ENCODE peak calls at places on chromosomes 11 and 22, in ten cellular contexts. One of them, this sample, is unnamed.

GRCh38 chr11:83174008-83174407 is 17.1 kb downstream of the PCF11 start:
- DNase-seq in ovary: no peak
- DNase-seq in GM12864: no peak
- DNase-seq in kidney: no peak
- DNase-seq in kidney epithelial cell: no peak
- DNase-seq in body of pancreas: no peak
- DNase-seq in fibroblast of lung: no peak
- DNase-seq in neural progenitor cell: no peak
- DNase-seq in HFF-Myc: no peak
- DNase-seq in GM12878: no peak
- DNase-seq in this sample: no peak

GRCh38 chr11:105489431-105489830 is 120.4 kb upstream of the GRIA4 start:
- DNase-seq in HFF-Myc: no peak
- DNase-seq in body of pancreas: no peak
- DNase-seq in GM12864: no peak
- DNase-seq in kidney epithelial cell: no peak
- DNase-seq in fibroblast of lung: peak
- DNase-seq in neural progenitor cell: peak
- DNase-seq in GM12878: no peak
- DNase-seq in kidney: no peak
- DNase-seq in ovary: no peak
- DNase-seq in this sample: no peak

GRCh38 chr22:48899523-48900326 is 927.9 kb downstream of the BRD1 start:
- DNase-seq in GM12864: no peak
- DNase-seq in GM12878: no peak
- DNase-seq in body of pancreas: no peak
- DNase-seq in kidney epithelial cell: no peak
- DNase-seq in neural progenitor cell: no peak
- DNase-seq in ovary: no peak
- DNase-seq in fibroblast of lung: no peak
- DNase-seq in kidney: no peak
- DNase-seq in HFF-Myc: no peak
- DNase-seq in this sample: no peak

GRCh38 chr11:90558328-90558865 is 335.5 kb upstream of the CHORDC1 start:
- DNase-seq in kidney: peak
- DNase-seq in body of pancreas: no peak
- DNase-seq in HFF-Myc: no peak
- DNase-seq in kidney epithelial cell: no peak
- DNase-seq in fibroblast of lung: no peak
- DNase-seq in GM12878: no peak
- DNase-seq in GM12864: no peak
- DNase-seq in neural progenitor cell: no peak
- DNase-seq in ovary: no peak
- DNase-seq in this sample: no peak

GRCh38 chr11:79304599-79305212 is 136.1 kb downstream of the TENM4 start:
- DNase-seq in GM12878: no peak
- DNase-seq in ovary: no peak
- DNase-seq in body of pancreas: no peak
- DNase-seq in fibroblast of lung: peak
- DNase-seq in HFF-Myc: no peak
- DNase-seq in kidney epithelial cell: no peak
- DNase-seq in neural progenitor cell: no peak
- DNase-seq in kidney: no peak
- DNase-seq in GM12864: peak
- DNase-seq in this sample: no peak

GRCh38 chr11:10322830-10323792 is 18.2 kb downstream of the ADM start:
- DNase-seq in kidney: no peak
- DNase-seq in GM12864: no peak
- DNase-seq in HFF-Myc: no peak
- DNase-seq in GM12878: no peak
- DNase-seq in neural progenitor cell: peak
- DNase-seq in kidney epithelial cell: no peak
- DNase-seq in fibroblast of lung: peak
- DNase-seq in ovary: peak
- DNase-seq in body of pancreas: peak
- DNase-seq in this sample: peak

GRCh38 chr11:64444838-64445441 is 86.0 kb downstream of the RPS6KA4 start:
- DNase-seq in HFF-Myc: peak
- DNase-seq in kidney: no peak
- DNase-seq in neural progenitor cell: no peak
- DNase-seq in body of pancreas: peak
- DNase-seq in ovary: no peak
- DNase-seq in GM12864: no peak
- DNase-seq in kidney epithelial cell: no peak
- DNase-seq in fibroblast of lung: peak
- DNase-seq in GM12878: no peak
- DNase-seq in this sample: no peak

GRCh38 chr11:119791701-119792151 is 62.7 kb upstream of the NECTIN1 start:
- DNase-seq in ovary: no peak
- DNase-seq in kidney: peak
- DNase-seq in HFF-Myc: no peak
- DNase-seq in fibroblast of lung: no peak
- DNase-seq in body of pancreas: peak
- DNase-seq in neural progenitor cell: peak
- DNase-seq in kidney epithelial cell: no peak
- DNase-seq in GM12878: no peak
- DNase-seq in GM12864: no peak
- DNase-seq in this sample: no peak

GRCh38 chr11:97460091-97460490 is 1070.3 kb downstream of the JRKL start:
- DNase-seq in kidney: no peak
- DNase-seq in kidney epithelial cell: no peak
- DNase-seq in HFF-Myc: no peak
- DNase-seq in GM12878: no peak
- DNase-seq in body of pancreas: no peak
- DNase-seq in GM12864: no peak
- DNase-seq in neural progenitor cell: no peak
- DNase-seq in ovary: no peak
- DNase-seq in fibroblast of lung: no peak
- DNase-seq in this sample: no peak

GRCh38 chr11:26778000-26778757 is 56.3 kb upstream of the SLC5A12 start:
- DNase-seq in kidney: no peak
- DNase-seq in fibroblast of lung: peak
- DNase-seq in neural progenitor cell: no peak
- DNase-seq in body of pancreas: no peak
- DNase-seq in HFF-Myc: peak
- DNase-seq in GM12878: no peak
- DNase-seq in kidney epithelial cell: peak
- DNase-seq in GM12864: no peak
- DNase-seq in ovary: no peak
- DNase-seq in this sample: no peak

GRCh38 chr22:20641919-20642579 is 131.9 kb upstream of the SERPIND1 start:
- DNase-seq in fibroblast of lung: no peak
- DNase-seq in GM12878: no peak
- DNase-seq in GM12864: no peak
- DNase-seq in kidney: no peak
- DNase-seq in body of pancreas: no peak
- DNase-seq in neural progenitor cell: no peak
- DNase-seq in kidney epithelial cell: no peak
- DNase-seq in ovary: no peak
- DNase-seq in HFF-Myc: no peak
- DNase-seq in this sample: no peak

GRCh38 chr11:124194696-124195418 is 11.7 kb downstream of the OR10D3 start:
- DNase-seq in GM12878: peak
- DNase-seq in body of pancreas: peak
- DNase-seq in kidney: no peak
- DNase-seq in neural progenitor cell: peak
- DNase-seq in HFF-Myc: peak
- DNase-seq in kidney epithelial cell: peak
- DNase-seq in GM12864: peak
- DNase-seq in ovary: no peak
- DNase-seq in fibroblast of lung: peak
- DNase-seq in this sample: peak

GRCh38 chr11:117316197-117316961 is at the start of gene BACE1:
- DNase-seq in ovary: peak
- DNase-seq in HFF-Myc: peak
- DNase-seq in neural progenitor cell: peak
- DNase-seq in GM12864: no peak
- DNase-seq in kidney: peak
- DNase-seq in kidney epithelial cell: peak
- DNase-seq in GM12878: no peak
- DNase-seq in body of pancreas: peak
- DNase-seq in fibroblast of lung: peak
- DNase-seq in this sample: peak

GRCh38 chr22:30855677-30856518 is 112.7 kb downstream of the MORC2 start:
- DNase-seq in body of pancreas: no peak
- DNase-seq in GM12864: no peak
- DNase-seq in fibroblast of lung: no peak
- DNase-seq in ovary: no peak
- DNase-seq in HFF-Myc: no peak
- DNase-seq in kidney epithelial cell: no peak
- DNase-seq in GM12878: no peak
- DNase-seq in kidney: no peak
- DNase-seq in neural progenitor cell: no peak
- DNase-seq in this sample: no peak

DNA sequence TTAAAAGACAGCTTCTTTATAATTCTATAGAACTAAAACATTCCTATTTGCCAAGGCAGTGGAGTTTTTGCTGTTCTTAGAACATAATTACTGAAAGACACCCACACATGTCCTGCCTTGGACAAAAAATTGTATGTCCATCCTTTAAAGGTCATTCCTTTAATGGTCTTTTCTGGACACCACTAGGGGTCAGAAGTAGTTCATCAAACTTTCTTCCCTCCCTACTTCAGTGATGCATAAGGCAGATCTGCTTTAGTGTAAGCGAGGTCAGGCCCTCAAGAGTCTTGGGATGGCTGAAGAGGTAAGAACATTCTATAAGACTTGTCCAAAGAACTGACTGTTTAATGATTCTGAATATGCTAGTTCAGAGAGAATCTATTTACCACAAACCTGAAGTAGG is 4.3 kb upstream of the OR51V1 start:
- DNase-seq in kidney: no peak
- DNase-seq in HFF-Myc: peak
- DNase-seq in body of pancreas: no peak
- DNase-seq in kidney epithelial cell: peak
- DNase-seq in ovary: no peak
- DNase-seq in fibroblast of lung: peak
- DNase-seq in GM12864: peak
- DNase-seq in GM12878: no peak
- DNase-seq in neural progenitor cell: peak
- DNase-seq in this sample: peak
- TF ChIP-seq CTCF in kidney: peak
- TF ChIP-seq CTCF in HFF-Myc: peak
- TF ChIP-seq CTCF in body of pancreas: no peak
- TF ChIP-seq CTCF in kidney epithelial cell: peak
- TF ChIP-seq CTCF in ovary: no peak
- TF ChIP-seq CTCF in fibroblast of lung: peak
- TF ChIP-seq CTCF in GM12864: peak
- TF ChIP-seq CTCF in GM12878: peak
- TF ChIP-seq CTCF in neural progenitor cell: peak
- TF ChIP-seq CTCF in this sample: peak

GRCh38 chr11:121453589-121454299 is 977 bp upstream of the SORL1-AS1 start:
- DNase-seq in body of pancreas: no peak
- DNase-seq in HFF-Myc: no peak
- DNase-seq in kidney epithelial cell: no peak
- DNase-seq in kidney: no peak
- DNase-seq in neural progenitor cell: no peak
- DNase-seq in ovary: no peak
- DNase-seq in GM12864: no peak
- DNase-seq in GM12878: no peak
- DNase-seq in fibroblast of lung: no peak
- DNase-seq in this sample: no peak
- H3K4me3 ChIP-seq in body of pancreas: no peak
- H3K4me3 ChIP-seq in HFF-Myc: no peak
- H3K4me3 ChIP-seq in kidney epithelial cell: no peak
- H3K4me3 ChIP-seq in kidney: peak
- H3K4me3 ChIP-seq in neural progenitor cell: peak
- H3K4me3 ChIP-seq in ovary: no peak
- H3K4me3 ChIP-seq in GM12864: peak
- H3K4me3 ChIP-seq in GM12878: peak
- H3K4me3 ChIP-seq in fibroblast of lung: no peak
- H3K4me3 ChIP-seq in this sample: no peak

DNA sequence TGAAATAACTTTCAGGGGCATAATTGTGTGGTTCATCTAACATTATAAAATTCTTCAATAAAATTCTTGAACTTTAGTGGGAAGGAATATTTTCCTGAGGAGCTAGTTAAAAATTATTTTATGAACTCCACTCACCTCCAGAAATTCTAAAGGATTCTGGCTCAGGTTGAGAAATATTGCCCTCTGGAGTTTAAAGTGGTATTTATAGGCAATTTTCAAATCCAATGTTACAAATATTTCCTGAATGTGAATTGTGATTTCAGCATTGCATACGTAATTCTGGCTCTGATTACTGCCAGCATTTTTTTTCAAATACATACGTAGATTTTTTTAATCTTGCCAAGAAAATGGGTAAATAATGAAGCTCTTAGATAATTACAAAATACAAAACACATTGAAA is 598.2 kb upstream of the ANO3 start:
- DNase-seq in fibroblast of lung: peak
- DNase-seq in HFF-Myc: no peak
- DNase-seq in kidney: no peak
- DNase-seq in kidney epithelial cell: no peak
- DNase-seq in neural progenitor cell: no peak
- DNase-seq in ovary: no peak
- DNase-seq in GM12878: no peak
- DNase-seq in GM12864: no peak
- DNase-seq in body of pancreas: no peak
- DNase-seq in this sample: peak
- TF ChIP-seq CTCF in fibroblast of lung: no peak
- TF ChIP-seq CTCF in HFF-Myc: no peak
- TF ChIP-seq CTCF in kidney: peak
- TF ChIP-seq CTCF in kidney epithelial cell: peak
- TF ChIP-seq CTCF in neural progenitor cell: peak
- TF ChIP-seq CTCF in ovary: no peak
- TF ChIP-seq CTCF in GM12878: no peak
- TF ChIP-seq CTCF in GM12864: no peak
- TF ChIP-seq CTCF in body of pancreas: no peak
- TF ChIP-seq CTCF in this sample: peak

DNA sequence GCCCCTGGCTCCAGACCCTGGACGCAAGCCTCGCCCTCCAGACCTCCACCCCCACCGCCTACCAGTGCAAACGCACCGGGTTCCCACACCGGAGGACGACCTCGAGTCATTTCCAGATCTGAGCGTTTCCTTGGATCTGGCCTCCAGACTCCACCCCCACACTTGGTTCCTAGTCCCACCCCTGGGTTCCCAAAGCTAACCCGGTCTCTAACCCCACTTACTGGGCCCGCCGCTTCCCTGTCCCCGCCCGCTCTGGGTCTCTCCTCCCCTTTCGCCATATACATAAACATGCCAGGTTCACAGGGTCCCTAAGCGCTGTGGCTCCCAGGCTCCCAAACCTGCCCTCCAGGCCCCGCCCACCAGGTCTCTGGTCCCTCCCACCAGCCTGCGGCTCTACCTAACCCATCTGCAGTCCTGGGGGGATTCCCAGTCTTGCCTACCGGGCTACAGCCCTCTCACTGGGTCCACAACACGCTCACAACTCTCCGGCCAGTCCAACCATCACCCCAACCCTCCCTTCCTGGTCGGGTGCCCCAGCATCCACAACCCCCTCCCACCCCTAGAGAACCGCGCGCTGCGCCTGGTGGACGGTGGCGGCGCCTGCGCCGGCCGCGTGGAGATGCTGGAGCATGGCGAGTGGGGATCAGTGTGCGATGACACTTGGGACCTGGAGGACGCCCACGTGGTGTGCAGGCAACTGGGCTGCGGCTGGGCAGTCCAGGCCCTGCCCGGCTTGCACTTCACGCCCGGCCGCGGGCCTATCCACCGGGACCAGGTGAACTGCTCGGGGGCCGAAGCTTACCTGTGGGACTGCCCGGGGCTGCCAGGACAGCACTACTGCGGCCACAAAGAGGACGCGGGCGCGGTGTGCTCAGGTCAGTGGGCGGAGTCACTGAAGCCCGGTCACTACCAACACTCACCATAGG is 36.8 kb downstream of the CD6 start:
- DNase-seq in neural progenitor cell: peak
- DNase-seq in body of pancreas: peak
- DNase-seq in kidney: peak
- DNase-seq in kidney epithelial cell: no peak
- DNase-seq in HFF-Myc: no peak
- DNase-seq in GM12878: no peak
- DNase-seq in ovary: no peak
- DNase-seq in fibroblast of lung: no peak
- DNase-seq in GM12864: no peak
- DNase-seq in this sample: no peak
- H3K4me3 ChIP-seq in neural progenitor cell: peak
- H3K4me3 ChIP-seq in body of pancreas: no peak
- H3K4me3 ChIP-seq in kidney: peak
- H3K4me3 ChIP-seq in kidney epithelial cell: peak
- H3K4me3 ChIP-seq in HFF-Myc: no peak
- H3K4me3 ChIP-seq in GM12878: peak
- H3K4me3 ChIP-seq in ovary: peak
- H3K4me3 ChIP-seq in fibroblast of lung: no peak
- H3K4me3 ChIP-seq in GM12864: peak
- H3K4me3 ChIP-seq in this sample: no peak